ENCODE peak calls at places on chromosomes 2 and 18, in nine cellular contexts. C is heart left ventricle, N is fibroblast of mammary gland, R is tibial nerve, U is dorsolateral prefrontal cortex, M is lower leg skin, B is HL-60, Z is astrocyte of the spinal cord, I is fibroblast of lung. P is an unnamed sample.

GRCh38 chr2:30358822-30359221 is 88.2 kb upstream of the LCLAT1 start:
- DNase-seq in C (no peak), N (no peak), R (no peak), U (no peak), M (peak), B (no peak), Z (no peak), I (no peak), P (no peak)

GRCh38 chr2:7437716-7438648 is 520.8 kb downstream of the RNF144A start:
- DNase-seq in C (no peak), N (no peak), R (no peak), U (no peak), M (no peak), B (no peak), Z (no peak), I (no peak), P (no peak)

GRCh38 chr2:74009577-74009976 is 24.9 kb downstream of the TET3 start:
- DNase-seq in C (no peak), N (no peak), R (no peak), U (no peak), M (peak), B (no peak), Z (no peak), I (no peak), P (no peak)

GRCh38 chr2:163658556-163658955 is 77.3 kb downstream of the FIGN start:
- DNase-seq in C (no peak), N (no peak), R (no peak), U (no peak), M (no peak), B (no peak), Z (no peak), I (peak), P (no peak)

GRCh38 chr2:122114421-122114820 is 359.0 kb downstream of the TSN start:
- DNase-seq in C (no peak), N (no peak), R (no peak), U (no peak), M (no peak), B (no peak), Z (no peak), I (no peak), P (no peak)

GRCh38 chr2:58207189-58207588 is 33.9 kb downstream of the FANCL start:
- DNase-seq in C (no peak), N (no peak), R (no peak), U (no peak), M (no peak), B (no peak), Z (no peak), I (no peak), P (no peak)

GRCh38 chr2:230541934-230542380 is 126.0 kb downstream of the SP100 start:
- DNase-seq in C (no peak), N (no peak), R (no peak), U (no peak), M (no peak), B (no peak), Z (peak), I (peak), P (no peak)

GRCh38 chr2:38440655-38441054 is 63.6 kb upstream of the ATL2 start:
- DNase-seq in C (no peak), N (no peak), R (no peak), U (no peak), M (no peak), B (peak), Z (no peak), I (no peak), P (peak)

GRCh38 chr2:216082805-216083204 is 1.1 kb downstream of the TMEM169 start:
- DNase-seq in C (no peak), N (no peak), R (no peak), U (peak), M (no peak), B (peak), Z (no peak), I (peak), P (no peak)

GRCh38 chr2:239374896-239375277 is 25.9 kb downstream of the HDAC4 start:
- DNase-seq in C (peak), N (no peak), R (no peak), U (no peak), M (no peak), B (no peak), Z (no peak), I (no peak), P (no peak)

GRCh38 chr2:119421731-119422130 is 9.9 kb upstream of the TMEM37 start:
- DNase-seq in C (no peak), N (no peak), R (no peak), U (no peak), M (no peak), B (no peak), Z (no peak), I (no peak), P (no peak)

GRCh38 chr2:134700730-134701129 is 18.1 kb downstream of the TMEM163 start:
- DNase-seq in C (no peak), N (no peak), R (no peak), U (no peak), M (no peak), B (no peak), Z (no peak), I (no peak), P (no peak)

GRCh38 chr18:22848618-22849017 is 84.5 kb upstream of the RBBP8 start:
- DNase-seq in C (no peak), N (peak), R (no peak), U (no peak), M (no peak), B (no peak), Z (no peak), I (peak), P (peak)

GRCh38 chr2:109186656-109187250 is 57.7 kb downstream of the SH3RF3 start:
- DNase-seq in C (no peak), N (no peak), R (no peak), U (no peak), M (peak), B (no peak), Z (no peak), I (no peak), P (no peak)

GRCh38 chr2:109185338-109185737 is 56.3 kb downstream of the SH3RF3 start:
- DNase-seq in C (no peak), N (peak), R (no peak), U (no peak), M (peak), B (no peak), Z (peak), I (peak), P (peak)

GRCh38 chr2:109187711-109188484 is 58.9 kb downstream of the SH3RF3 start:
- DNase-seq in C (no peak), N (no peak), R (no peak), U (no peak), M (peak), B (no peak), Z (no peak), I (no peak), P (no peak)

GRCh38 chr2:109184368-109184767 is 55.4 kb downstream of the SH3RF3 start:
- DNase-seq in C (no peak), N (no peak), R (no peak), U (no peak), M (peak), B (no peak), Z (no peak), I (no peak), P (no peak)

DNA sequence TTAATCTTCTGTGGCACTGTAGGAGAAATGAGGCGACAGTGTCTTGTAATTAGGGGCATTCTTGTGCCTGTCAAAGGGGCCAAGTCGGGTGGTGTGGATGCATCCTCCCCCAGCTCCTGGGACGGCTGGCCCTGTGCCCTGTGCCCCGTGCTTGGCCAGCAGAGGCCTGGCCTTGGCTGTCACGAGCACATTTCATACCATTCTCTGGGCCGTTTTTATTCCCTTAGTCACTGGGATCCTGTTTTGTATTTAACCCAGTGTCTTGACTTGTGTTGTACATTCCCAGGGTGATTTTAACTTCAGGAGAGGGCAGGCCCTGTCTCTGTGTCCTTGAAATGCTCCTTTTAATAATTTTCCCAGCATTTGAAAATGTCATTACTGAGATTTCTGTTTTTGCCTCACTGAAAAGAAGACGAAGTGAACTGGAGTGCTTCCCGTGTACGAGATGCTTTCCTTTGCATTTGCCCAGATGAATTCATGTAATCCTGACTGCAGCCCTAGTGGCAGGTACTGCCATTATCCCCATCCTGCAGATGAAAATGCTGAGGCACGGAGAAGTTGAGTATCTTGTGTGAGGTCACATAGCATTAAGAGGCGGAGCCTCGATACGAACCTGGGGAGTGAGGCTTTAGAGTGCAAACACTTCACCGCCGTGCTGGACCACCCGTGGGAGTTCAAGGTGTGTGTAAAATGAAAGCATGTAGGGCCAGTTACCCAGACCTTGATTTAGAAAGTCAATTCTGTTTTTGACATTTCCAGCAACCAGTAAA is 57.0 kb downstream of the SH3RF3 start:
- DNase-seq in C (peak), N (peak), R (no peak), U (no peak), M (peak), B (no peak), Z (peak), I (peak), P (peak)
- TF ChIP-seq CTCF in C (no peak), N (no peak), R (no peak), U (no peak), M (no peak), B (no peak), Z (no peak), I (no peak), P (peak)

DNA sequence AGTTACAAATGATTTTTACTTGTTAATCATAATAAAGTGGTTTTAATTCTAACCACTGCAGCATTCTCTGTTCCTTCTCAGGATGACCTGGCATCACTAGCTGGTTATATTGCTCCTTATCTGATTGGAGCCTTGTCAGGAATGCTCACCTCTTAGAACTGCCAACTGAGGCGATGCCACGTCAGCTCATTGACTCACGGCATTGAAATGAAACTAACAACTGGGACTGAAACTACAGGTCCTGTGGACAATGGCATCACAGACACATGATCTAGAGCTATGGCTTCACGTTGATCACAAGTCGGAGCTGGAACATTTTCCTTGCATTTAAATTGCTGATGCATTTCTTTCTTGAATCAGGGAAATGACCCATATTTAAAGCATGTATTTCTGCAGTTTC is 54.9 kb upstream of the MAP2 start:
- DNase-seq in C (no peak), N (peak), R (no peak), U (no peak), M (no peak), B (no peak), Z (peak), I (peak), P (peak)
- H3K4me3 ChIP-seq in C (no peak), N (no peak), R (no peak), U (no peak), M (no peak), B (no peak), Z (no peak), I (peak), P (no peak)

GRCh38 chr2:32010670-32011565 is at the start of gene MEMO1:
- DNase-seq in C (peak), N (peak), R (peak), U (peak), M (peak), B (peak), Z (peak), I (peak), P (peak)
- TF ChIP-seq CTCF in C (no peak), N (no peak), R (no peak), U (peak), M (no peak), B (no peak), Z (no peak), I (no peak), P (peak)

DNA sequence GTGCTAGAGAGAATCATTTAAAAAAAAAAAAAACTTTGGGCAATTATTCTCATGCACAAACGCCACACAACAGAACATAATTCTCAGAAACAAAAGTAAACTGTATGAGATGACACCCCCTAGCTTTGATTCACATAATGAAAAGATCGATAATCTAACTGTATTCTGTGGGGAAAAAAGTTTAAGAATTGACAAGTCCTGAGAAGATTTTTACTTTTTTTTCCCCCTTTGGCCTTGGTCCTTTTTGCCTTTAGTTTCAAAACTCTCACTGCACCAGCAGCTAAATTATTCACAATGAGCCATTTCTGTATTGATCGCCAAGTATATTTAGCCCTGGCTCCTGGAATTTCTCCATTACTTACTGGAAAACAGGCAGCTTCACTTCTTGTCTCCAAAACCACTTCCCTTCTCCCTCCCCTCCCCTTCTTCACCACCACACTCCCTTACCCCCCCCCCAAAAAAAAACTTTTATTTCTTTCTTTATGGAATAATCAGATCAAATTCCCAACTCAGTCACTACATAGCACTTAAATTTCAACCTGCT is 2.0 kb downstream of the IKZF2 start:
- DNase-seq in C (no peak), N (peak), R (no peak), U (no peak), M (no peak), B (no peak), Z (peak), I (peak), P (no peak)
- H3K4me3 ChIP-seq in C (peak), N (peak), R (peak), U (peak), M (no peak), B (no peak), Z (peak), I (peak), P (peak)

DNA sequence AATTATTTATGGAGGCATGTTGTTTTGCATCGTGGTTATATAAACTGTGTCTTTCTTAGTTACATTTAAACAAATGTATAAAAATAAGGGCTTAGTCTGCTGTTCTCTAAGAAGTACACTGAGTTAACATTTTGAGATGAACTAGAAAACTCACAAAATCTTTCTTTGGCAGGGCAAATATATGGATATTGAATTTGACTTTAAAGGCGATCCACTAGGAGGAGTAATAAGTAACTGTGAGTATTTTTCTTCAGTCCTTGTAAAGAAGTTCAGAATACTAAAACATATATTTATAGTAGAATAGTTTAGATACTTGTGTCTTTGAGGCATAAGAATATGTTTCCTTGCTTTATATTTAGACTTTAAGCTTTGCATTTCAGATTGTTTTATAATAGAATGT is 104.8 kb downstream of the MYO1B start:
- DNase-seq in C (no peak), N (no peak), R (no peak), U (no peak), M (no peak), B (no peak), Z (no peak), I (no peak), P (no peak)
- TF ChIP-seq CTCF in C (no peak), N (peak), R (no peak), U (no peak), M (no peak), B (no peak), Z (peak), I (no peak), P (no peak)

GRCh38 chr2:168212167-168212566 is 35.2 kb downstream of the STK39 start:
- DNase-seq in C (no peak), N (no peak), R (no peak), U (no peak), M (no peak), B (no peak), Z (no peak), I (no peak), P (no peak)

GRCh38 chr2:168212866-168213265 is 34.5 kb downstream of the STK39 start:
- DNase-seq in C (no peak), N (peak), R (no peak), U (no peak), M (no peak), B (no peak), Z (no peak), I (peak), P (no peak)

GRCh38 chr2:168211664-168212163 is 35.7 kb downstream of the STK39 start:
- DNase-seq in C (no peak), N (no peak), R (no peak), U (no peak), M (no peak), B (no peak), Z (no peak), I (peak), P (no peak)

GRCh38 chr2:168210216-168210897 is 37.0 kb downstream of the STK39 start:
- DNase-seq in C (no peak), N (no peak), R (no peak), U (no peak), M (no peak), B (no peak), Z (no peak), I (peak), P (peak)

DNA sequence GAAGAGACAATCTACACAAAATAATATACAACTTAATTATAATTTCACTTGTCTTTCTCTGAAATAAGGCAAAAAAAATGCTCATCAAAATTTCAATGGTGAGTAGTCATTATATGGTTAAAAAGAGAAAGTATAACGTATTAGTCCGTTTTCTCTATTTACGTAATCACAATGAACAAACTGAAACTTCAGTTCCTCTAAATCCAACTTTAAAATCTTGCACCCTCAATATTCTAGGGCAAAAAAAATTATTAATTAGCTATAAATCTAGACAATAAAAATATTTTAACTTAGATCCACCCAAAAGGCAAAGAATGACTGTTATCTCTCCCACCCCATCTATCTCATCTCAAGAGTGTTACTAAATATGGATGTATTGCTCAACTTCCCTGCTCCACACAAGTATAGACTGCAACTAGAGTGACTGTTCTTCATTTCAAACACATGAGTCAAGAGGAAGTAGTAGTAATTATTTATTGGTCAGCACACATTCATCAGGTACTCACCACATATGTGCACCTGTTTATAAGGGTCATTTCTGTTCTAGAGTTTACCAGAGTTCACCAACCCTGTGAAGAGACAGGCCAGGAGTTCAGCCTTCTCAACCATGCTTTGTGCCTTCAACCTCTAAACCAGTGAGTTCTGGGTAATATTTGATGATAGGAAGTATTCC is 36.4 kb downstream of the STK39 start:
- DNase-seq in C (no peak), N (peak), R (no peak), U (no peak), M (no peak), B (peak), Z (peak), I (peak), P (peak)
- H3K4me3 ChIP-seq in C (no peak), N (no peak), R (no peak), U (no peak), M (no peak), B (peak), Z (no peak), I (no peak), P (peak)

GRCh38 chr2:149559341-149560068 is 28.1 kb downstream of the MMADHC start:
- DNase-seq in C (no peak), N (no peak), R (no peak), U (no peak), M (no peak), B (no peak), Z (no peak), I (no peak), P (no peak)
- TF ChIP-seq CTCF in C (no peak), N (no peak), R (no peak), U (no peak), M (no peak), B (no peak), Z (no peak), I (no peak), P (no peak)

GRCh38 chr2:36659218-36659617 is 37.3 kb upstream of the VIT start:
- DNase-seq in C (no peak), N (no peak), R (no peak), U (no peak), M (no peak), B (no peak), Z (no peak), I (no peak), P (no peak)
- H3K4me3 ChIP-seq in C (no peak), N (no peak), R (no peak), U (no peak), M (no peak), B (no peak), Z (no peak), I (no peak), P (no peak)

GRCh38 chr2:44969936-44970335 is 28.4 kb downstream of the SIX3 start:
- DNase-seq in C (no peak), N (no peak), R (no peak), U (no peak), M (peak), B (no peak), Z (no peak), I (no peak), P (no peak)

GRCh38 chr2:44975571-44976450 is 33.4 kb downstream of the SIX2 start:
- DNase-seq in C (no peak), N (no peak), R (no peak), U (no peak), M (peak), B (no peak), Z (no peak), I (peak), P (no peak)

GRCh38 chr2:44972771-44973535 is 31.5 kb downstream of the SIX3 start:
- DNase-seq in C (no peak), N (no peak), R (no peak), U (no peak), M (peak), B (no peak), Z (no peak), I (no peak), P (no peak)

GRCh38 chr2:44970846-44971450 is 29.4 kb downstream of the SIX3 start:
- DNase-seq in C (no peak), N (peak), R (no peak), U (no peak), M (peak), B (no peak), Z (peak), I (peak), P (no peak)

GRCh38 chr2:44974064-44974715 is 32.7 kb downstream of the SIX3 start:
- DNase-seq in C (no peak), N (peak), R (no peak), U (no peak), M (peak), B (peak), Z (no peak), I (peak), P (peak)
- TF ChIP-seq CTCF in C (peak), N (peak), R (no peak), U (no peak), M (no peak), B (peak), Z (peak), I (peak), P (peak)

DNA sequence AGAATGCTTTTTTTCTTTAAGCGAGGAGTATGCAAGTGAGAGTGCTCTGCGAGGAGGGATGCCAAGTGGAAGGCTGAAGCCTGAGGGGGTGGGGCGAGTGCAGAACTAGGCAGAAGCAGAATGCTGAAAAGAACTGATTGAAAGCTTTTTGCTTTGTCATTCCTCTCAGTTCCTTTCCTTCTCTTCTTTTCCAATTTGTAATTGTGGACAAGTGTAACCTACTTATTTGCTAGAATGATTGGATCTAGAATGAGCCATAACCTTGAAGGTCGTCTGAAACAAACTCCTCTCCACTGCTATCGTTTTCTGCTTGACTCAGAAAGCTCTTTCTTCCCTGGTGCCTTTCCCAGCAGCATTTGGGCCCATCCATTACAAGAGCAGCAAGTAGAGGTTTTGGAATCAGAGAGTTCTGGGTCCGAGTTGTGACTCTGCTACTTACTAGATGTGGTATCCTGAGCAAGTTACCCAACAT is 115.3 kb downstream of the METTL8 start:
- DNase-seq in C (no peak), N (no peak), R (no peak), U (peak), M (no peak), B (no peak), Z (peak), I (peak), P (no peak)
- H3K4me3 ChIP-seq in C (no peak), N (no peak), R (no peak), U (peak), M (no peak), B (no peak), Z (no peak), I (no peak), P (no peak)

P was measured in fibroblast of villous mesenchyme.